ENCODE peak calls at places on chromosomes 2 and 18, in seven cellular contexts. One of them, this sample, is unnamed. For H3K4me1, the result is how much of the 10 kb centered on the place peaks cover.

GRCh38 chr2:104213758-104214157 is 640.2 kb upstream of the POU3F3 start:
- DNase-seq in neuronal stem cell: peak
- DNase-seq in GM23338: peak
- DNase-seq in IMR-90: no peak
- DNase-seq in CD8-positive, alpha-beta T cell: no peak
- DNase-seq in mesenchymal stem cell: no peak
- DNase-seq in effector memory CD4-positive, alpha-beta T cell: no peak
- DNase-seq in this sample: no peak

GRCh38 chr2:135245055-135245454 is 193.0 kb downstream of the RAB3GAP1 start:
- DNase-seq in neuronal stem cell: no peak
- DNase-seq in GM23338: peak
- DNase-seq in IMR-90: peak
- DNase-seq in CD8-positive, alpha-beta T cell: no peak
- DNase-seq in mesenchymal stem cell: peak
- DNase-seq in effector memory CD4-positive, alpha-beta T cell: no peak
- DNase-seq in this sample: peak

GRCh38 chr2:120763516-120763915 is 27.8 kb downstream of the GLI2 start:
- DNase-seq in neuronal stem cell: no peak
- DNase-seq in GM23338: no peak
- DNase-seq in IMR-90: no peak
- DNase-seq in CD8-positive, alpha-beta T cell: no peak
- DNase-seq in mesenchymal stem cell: peak
- DNase-seq in effector memory CD4-positive, alpha-beta T cell: no peak
- DNase-seq in this sample: no peak

GRCh38 chr18:11118051-11118450 is 31.3 kb downstream of the PIEZO2 start:
- DNase-seq in neuronal stem cell: no peak
- DNase-seq in GM23338: no peak
- DNase-seq in IMR-90: no peak
- DNase-seq in CD8-positive, alpha-beta T cell: no peak
- DNase-seq in mesenchymal stem cell: no peak
- DNase-seq in effector memory CD4-positive, alpha-beta T cell: no peak
- DNase-seq in this sample: no peak

GRCh38 chr2:236309669-236310029 is 45.4 kb upstream of the ASB18 start:
- DNase-seq in neuronal stem cell: peak
- DNase-seq in GM23338: peak
- DNase-seq in IMR-90: no peak
- DNase-seq in CD8-positive, alpha-beta T cell: no peak
- DNase-seq in mesenchymal stem cell: peak
- DNase-seq in effector memory CD4-positive, alpha-beta T cell: no peak
- DNase-seq in this sample: no peak

GRCh38 chr2:92073036-92073814 is 2798.0 kb upstream of the TEKT4 start:
- DNase-seq in neuronal stem cell: no peak
- DNase-seq in GM23338: no peak
- DNase-seq in IMR-90: no peak
- DNase-seq in CD8-positive, alpha-beta T cell: no peak
- DNase-seq in mesenchymal stem cell: no peak
- DNase-seq in effector memory CD4-positive, alpha-beta T cell: no peak
- DNase-seq in this sample: no peak

GRCh38 chr2:160583162-160583522 is 89.5 kb upstream of the RBMS1 start:
- DNase-seq in neuronal stem cell: no peak
- DNase-seq in GM23338: no peak
- DNase-seq in IMR-90: peak
- DNase-seq in CD8-positive, alpha-beta T cell: no peak
- DNase-seq in mesenchymal stem cell: no peak
- DNase-seq in effector memory CD4-positive, alpha-beta T cell: no peak
- DNase-seq in this sample: no peak

GRCh38 chr2:101306410-101306809 is 2.1 kb downstream of the RNF149 start:
- DNase-seq in neuronal stem cell: no peak
- DNase-seq in GM23338: no peak
- DNase-seq in IMR-90: no peak
- DNase-seq in CD8-positive, alpha-beta T cell: no peak
- DNase-seq in mesenchymal stem cell: no peak
- DNase-seq in effector memory CD4-positive, alpha-beta T cell: no peak
- DNase-seq in this sample: no peak

GRCh38 chr2:218368621-218369153 is 12.0 kb downstream of the CATIP start:
- DNase-seq in neuronal stem cell: no peak
- DNase-seq in GM23338: peak
- DNase-seq in IMR-90: no peak
- DNase-seq in CD8-positive, alpha-beta T cell: no peak
- DNase-seq in mesenchymal stem cell: peak
- DNase-seq in effector memory CD4-positive, alpha-beta T cell: no peak
- DNase-seq in this sample: no peak

DNA sequence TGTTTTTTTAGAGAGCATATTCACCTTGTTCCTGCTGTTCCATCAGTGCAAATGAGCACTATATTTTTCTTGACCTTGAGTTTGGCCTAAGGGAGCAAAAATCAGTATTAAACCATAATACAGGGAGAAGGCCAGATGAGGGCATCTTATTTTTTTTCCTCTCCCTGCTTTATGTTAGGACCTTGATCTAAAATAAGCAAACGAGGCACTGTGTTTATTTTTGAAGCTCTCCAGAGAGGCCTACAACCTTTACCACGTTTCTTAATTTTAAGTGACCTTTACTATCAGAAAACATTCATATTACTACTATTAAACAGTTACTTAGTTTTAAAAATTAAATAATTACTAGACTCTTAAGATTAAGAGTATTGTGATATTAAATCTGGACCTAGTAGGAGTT is 100.8 kb downstream of the TANC1 start:
- DNase-seq in neuronal stem cell: no peak
- DNase-seq in GM23338: no peak
- DNase-seq in IMR-90: no peak
- DNase-seq in CD8-positive, alpha-beta T cell: no peak
- DNase-seq in mesenchymal stem cell: no peak
- DNase-seq in effector memory CD4-positive, alpha-beta T cell: no peak
- DNase-seq in this sample: no peak
- H3K27ac ChIP-seq in neuronal stem cell: no peak
- H3K27ac ChIP-seq in GM23338: no peak
- H3K27ac ChIP-seq in IMR-90: no peak
- H3K27ac ChIP-seq in CD8-positive, alpha-beta T cell: no peak
- H3K27ac ChIP-seq in mesenchymal stem cell: peak
- H3K27ac ChIP-seq in effector memory CD4-positive, alpha-beta T cell: no peak
- H3K27ac ChIP-seq in this sample: no peak

GRCh38 chr2:216536725-216537124 is 38.1 kb downstream of the RPL37A start:
- DNase-seq in neuronal stem cell: no peak
- DNase-seq in GM23338: no peak
- DNase-seq in IMR-90: peak
- DNase-seq in CD8-positive, alpha-beta T cell: no peak
- DNase-seq in mesenchymal stem cell: peak
- DNase-seq in effector memory CD4-positive, alpha-beta T cell: no peak
- DNase-seq in this sample: no peak

GRCh38 chr2:216539120-216539519 is 40.5 kb downstream of the RPL37A start:
- DNase-seq in neuronal stem cell: no peak
- DNase-seq in GM23338: no peak
- DNase-seq in IMR-90: no peak
- DNase-seq in CD8-positive, alpha-beta T cell: no peak
- DNase-seq in mesenchymal stem cell: no peak
- DNase-seq in effector memory CD4-positive, alpha-beta T cell: no peak
- DNase-seq in this sample: no peak

GRCh38 chr2:216538538-216538937 is 39.9 kb downstream of the RPL37A start:
- DNase-seq in neuronal stem cell: no peak
- DNase-seq in GM23338: no peak
- DNase-seq in IMR-90: no peak
- DNase-seq in CD8-positive, alpha-beta T cell: no peak
- DNase-seq in mesenchymal stem cell: no peak
- DNase-seq in effector memory CD4-positive, alpha-beta T cell: no peak
- DNase-seq in this sample: no peak

GRCh38 chr2:216535454-216535995 is 36.9 kb downstream of the RPL37A start:
- DNase-seq in neuronal stem cell: no peak
- DNase-seq in GM23338: no peak
- DNase-seq in IMR-90: peak
- DNase-seq in CD8-positive, alpha-beta T cell: no peak
- DNase-seq in mesenchymal stem cell: peak
- DNase-seq in effector memory CD4-positive, alpha-beta T cell: no peak
- DNase-seq in this sample: peak

DNA sequence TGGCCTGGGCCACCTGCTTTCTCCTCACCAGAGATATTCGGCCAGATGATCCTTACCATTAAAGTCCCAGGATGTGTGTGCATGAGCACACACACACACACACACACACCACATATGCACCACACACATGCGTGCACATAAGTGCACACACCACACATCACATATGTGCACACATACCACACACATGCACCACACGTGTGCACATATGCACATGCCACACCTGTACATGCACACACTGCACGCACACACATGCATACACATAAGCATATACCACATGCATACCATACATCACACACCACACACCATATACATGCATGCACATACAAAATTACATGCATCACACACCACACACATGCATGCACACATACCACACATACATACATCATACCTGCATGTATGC is 38.7 kb downstream of the RPL37A start:
- DNase-seq in neuronal stem cell: no peak
- DNase-seq in GM23338: no peak
- DNase-seq in IMR-90: no peak
- DNase-seq in CD8-positive, alpha-beta T cell: no peak
- DNase-seq in mesenchymal stem cell: no peak
- DNase-seq in effector memory CD4-positive, alpha-beta T cell: no peak
- DNase-seq in this sample: no peak
- H3K4me1 ChIP-seq in neuronal stem cell: under half
- H3K4me1 ChIP-seq in GM23338: under half
- H3K4me1 ChIP-seq in IMR-90: under half
- H3K4me1 ChIP-seq in CD8-positive, alpha-beta T cell: under half
- H3K4me1 ChIP-seq in mesenchymal stem cell: under half
- H3K4me1 ChIP-seq in effector memory CD4-positive, alpha-beta T cell: under half
- H3K4me1 ChIP-seq in this sample: under half

DNA sequence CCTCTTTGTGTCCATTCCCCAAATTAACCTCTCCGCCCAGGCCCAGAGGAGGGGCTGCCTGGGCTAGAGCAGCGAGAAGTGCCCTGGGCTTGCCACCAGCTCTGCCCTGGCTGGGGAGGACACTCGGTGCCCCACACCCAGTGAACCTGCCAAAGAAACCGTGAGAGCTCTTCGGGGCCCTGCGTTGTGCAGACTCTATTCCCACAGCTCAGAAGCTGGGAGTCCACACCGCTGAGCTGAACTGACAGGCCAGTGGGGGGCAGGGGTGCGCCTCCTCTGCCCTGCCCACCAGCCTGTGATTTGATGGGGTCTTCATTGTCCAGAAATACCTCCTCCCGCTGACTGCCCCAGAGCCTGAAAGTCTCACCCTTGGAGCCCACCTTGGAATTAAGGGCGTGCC is 13.5 kb downstream of the KHK start:
- DNase-seq in neuronal stem cell: no peak
- DNase-seq in GM23338: no peak
- DNase-seq in IMR-90: no peak
- DNase-seq in CD8-positive, alpha-beta T cell: no peak
- DNase-seq in mesenchymal stem cell: no peak
- DNase-seq in effector memory CD4-positive, alpha-beta T cell: no peak
- DNase-seq in this sample: no peak
- H3K27ac ChIP-seq in neuronal stem cell: no peak
- H3K27ac ChIP-seq in GM23338: no peak
- H3K27ac ChIP-seq in IMR-90: no peak
- H3K27ac ChIP-seq in CD8-positive, alpha-beta T cell: no peak
- H3K27ac ChIP-seq in mesenchymal stem cell: no peak
- H3K27ac ChIP-seq in effector memory CD4-positive, alpha-beta T cell: no peak
- H3K27ac ChIP-seq in this sample: no peak

GRCh38 chr2:46984034-46984433 is 68.4 kb upstream of the MCFD2 start:
- DNase-seq in neuronal stem cell: no peak
- DNase-seq in GM23338: no peak
- DNase-seq in IMR-90: no peak
- DNase-seq in CD8-positive, alpha-beta T cell: no peak
- DNase-seq in mesenchymal stem cell: no peak
- DNase-seq in effector memory CD4-positive, alpha-beta T cell: no peak
- DNase-seq in this sample: peak

GRCh38 chr2:46980786-46981583 is 65.4 kb upstream of the MCFD2 start:
- DNase-seq in neuronal stem cell: no peak
- DNase-seq in GM23338: no peak
- DNase-seq in IMR-90: no peak
- DNase-seq in CD8-positive, alpha-beta T cell: no peak
- DNase-seq in mesenchymal stem cell: no peak
- DNase-seq in effector memory CD4-positive, alpha-beta T cell: no peak
- DNase-seq in this sample: no peak

GRCh38 chr2:46981662-46982351 is 66.2 kb upstream of the MCFD2 start:
- DNase-seq in neuronal stem cell: no peak
- DNase-seq in GM23338: no peak
- DNase-seq in IMR-90: no peak
- DNase-seq in CD8-positive, alpha-beta T cell: no peak
- DNase-seq in mesenchymal stem cell: no peak
- DNase-seq in effector memory CD4-positive, alpha-beta T cell: no peak
- DNase-seq in this sample: no peak

GRCh38 chr2:46983065-46983801 is 67.6 kb upstream of the MCFD2 start:
- DNase-seq in neuronal stem cell: no peak
- DNase-seq in GM23338: no peak
- DNase-seq in IMR-90: peak
- DNase-seq in CD8-positive, alpha-beta T cell: no peak
- DNase-seq in mesenchymal stem cell: peak
- DNase-seq in effector memory CD4-positive, alpha-beta T cell: no peak
- DNase-seq in this sample: peak

DNA sequence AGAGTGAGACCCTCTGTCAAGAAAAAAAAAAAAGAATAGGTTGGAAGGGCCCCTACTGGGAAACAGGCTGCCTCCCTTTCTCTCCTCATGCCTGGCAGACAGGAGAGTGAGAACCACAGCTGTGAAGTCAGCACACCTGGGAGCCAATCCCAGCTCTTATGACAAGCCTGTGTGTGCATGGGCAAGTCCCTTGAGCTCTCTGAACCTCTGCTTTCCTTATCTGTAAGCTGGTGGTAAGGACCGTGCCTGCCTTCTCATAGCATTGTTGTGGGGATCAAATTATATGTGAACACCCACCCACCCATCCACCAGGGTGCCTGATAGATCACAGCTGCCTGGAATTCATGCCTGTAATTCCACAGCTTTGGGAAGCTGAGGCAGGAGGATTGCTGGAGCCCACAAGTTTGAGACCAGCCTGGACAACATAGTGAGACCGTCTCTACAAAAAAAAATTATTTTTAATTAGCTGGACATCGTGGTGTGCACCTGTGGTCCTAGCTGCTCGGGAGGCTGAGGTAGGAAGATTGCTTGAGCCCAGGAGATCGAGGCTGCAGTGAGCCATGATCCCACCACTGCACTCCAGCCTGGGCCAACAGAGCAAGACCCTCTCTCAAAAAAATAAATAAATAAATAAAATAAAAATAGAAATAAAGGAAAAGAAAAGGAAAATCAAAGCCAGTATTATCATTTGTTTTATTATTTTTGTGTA is 66.9 kb upstream of the MCFD2 start:
- DNase-seq in neuronal stem cell: no peak
- DNase-seq in GM23338: no peak
- DNase-seq in IMR-90: no peak
- DNase-seq in CD8-positive, alpha-beta T cell: no peak
- DNase-seq in mesenchymal stem cell: no peak
- DNase-seq in effector memory CD4-positive, alpha-beta T cell: no peak
- DNase-seq in this sample: no peak
- H3K4me1 ChIP-seq in neuronal stem cell: under half
- H3K4me1 ChIP-seq in GM23338: under half
- H3K4me1 ChIP-seq in IMR-90: under half
- H3K4me1 ChIP-seq in CD8-positive, alpha-beta T cell: under half
- H3K4me1 ChIP-seq in mesenchymal stem cell: under half
- H3K4me1 ChIP-seq in effector memory CD4-positive, alpha-beta T cell: under half
- H3K4me1 ChIP-seq in this sample: half or more